ENCODE peak calls at places on chromosomes 4 and X, in seven cellular contexts. X is GM12878, B is HCT116, G is HepG2, Z is H1, M is T47D, D is K562. K is an unnamed sample.

GRCh38 chr4:36348403-36348938 is 67.1 kb downstream of the DTHD1 start:
- DNase-seq in X (peak; percentile 66), B (no peak), G (no peak), Z (no peak), M (no peak), D (no peak), K (no peak)

GRCh38 chr4:163448541-163449203 is 24.9 kb downstream of the TKTL2 start:
- DNase-seq in X (no peak), B (no peak), G (no peak), Z (no peak), M (peak; percentile 62), D (no peak), K (no peak)

GRCh38 chr4:94528792-94529451 is 77.2 kb downstream of the PDLIM5 start:
- DNase-seq in X (no peak), B (no peak), G (no peak), Z (no peak), M (no peak), D (no peak), K (no peak)

GRCh38 chr4:128863314-128864075 is 54.0 kb downstream of the JADE1 start:
- DNase-seq in X (no peak), B (peak; percentile 42), G (peak; percentile 69), Z (peak; percentile 91), M (peak; percentile 75), D (peak; percentile 72), K (peak; percentile 70)

GRCh38 chrX:31331928-31332327 is 260.1 kb upstream of the FTHL17 start:
- DNase-seq in X (no peak), B (no peak), G (no peak), Z (no peak), M (no peak), D (peak; percentile 68), K (peak; percentile 22)

GRCh38 chr4:94479358-94480141 is 27.8 kb downstream of the PDLIM5 start:
- DNase-seq in X (no peak), B (no peak), G (no peak), Z (no peak), M (no peak), D (no peak), K (no peak)

GRCh38 chr4:109077486-109077885 is 225.0 kb downstream of the COL25A1 start:
- DNase-seq in X (no peak), B (no peak), G (no peak), Z (no peak), M (no peak), D (no peak), K (no peak)

GRCh38 chr4:150206981-150207380 is 128.7 kb downstream of the DCLK2 start:
- DNase-seq in X (no peak), B (no peak), G (no peak), Z (no peak), M (no peak), D (no peak), K (peak; percentile 50)

GRCh38 chr4:38654273-38654672 is 9.7 kb upstream of the KLF3 start:
- DNase-seq in X (no peak), B (no peak), G (no peak), Z (no peak), M (no peak), D (no peak), K (no peak)

GRCh38 chr4:7217453-7218310 is 25.3 kb downstream of the SORCS2 start:
- DNase-seq in X (no peak), B (no peak), G (no peak), Z (no peak), M (no peak), D (no peak), K (no peak)

GRCh38 chr4:46931981-46932380 is 22.9 kb upstream of the COX7B2 start:
- DNase-seq in X (peak; percentile 2), B (no peak), G (peak; percentile 3), Z (no peak), M (peak; percentile 6), D (no peak), K (no peak)

GRCh38 chrX:133676344-133677122 is 261.2 kb upstream of the GPC4 start:
- DNase-seq in X (no peak), B (no peak), G (peak; percentile 53), Z (no peak), M (peak; percentile 36), D (no peak), K (no peak)

GRCh38 chr4:82643994-82644730 is 82.4 kb upstream of the TMEM150C start:
- DNase-seq in X (no peak), B (no peak), G (no peak), Z (no peak), M (no peak), D (no peak), K (no peak)

GRCh38 chr4:33407496-33407895 is 2687.3 kb downstream of the PCDH7 start:
- DNase-seq in X (no peak), B (no peak), G (no peak), Z (no peak), M (peak; percentile 31), D (no peak), K (no peak)

GRCh38 chr4:6885953-6886557 is 23.6 kb upstream of the TBC1D14 start:
- DNase-seq in X (peak; percentile 34), B (no peak), G (no peak), Z (no peak), M (peak; percentile 62), D (no peak), K (no peak)

GRCh38 chrX:134423606-134424005 is 36.4 kb upstream of the HPRT1 start:
- DNase-seq in X (no peak), B (no peak), G (peak; percentile 3), Z (no peak), M (peak; percentile 21), D (peak; percentile 22), K (peak; percentile 5)

GRCh38 chr4:151169223-151169622 is 69.8 kb downstream of the RPS3A start:
- DNase-seq in X (no peak), B (no peak), G (no peak), Z (no peak), M (no peak), D (no peak), K (peak; percentile 90)

GRCh38 chr4:151806511-151806927 is 45.7 kb upstream of the GATB start:
- DNase-seq in X (no peak), B (no peak), G (no peak), Z (no peak), M (peak; percentile 37), D (no peak), K (no peak)

GRCh38 chr4:89072921-89073320 is 15.9 kb upstream of the FAM13A start:
- DNase-seq in X (no peak), B (no peak), G (no peak), Z (no peak), M (peak; percentile 30), D (no peak), K (no peak)

GRCh38 chr4:87353592-87353991 is 30.9 kb upstream of the HSD17B13 start:
- DNase-seq in X (peak; percentile 13), B (peak; percentile 7), G (peak; percentile 29), Z (peak; percentile 68), M (peak; percentile 68), D (peak; percentile 16), K (peak; percentile 17)

GRCh38 chrX:23784487-23785301 is 1.7 kb downstream of the SAT1 start:
- DNase-seq in X (no peak), B (no peak), G (no peak), Z (no peak), M (peak; percentile 25), D (peak; percentile 48), K (no peak)
- TF ChIP-seq JUND in X (no peak), B (no peak), G (no peak), Z (no peak), M (no peak), D (peak; percentile 16), K (no peak)

DNA sequence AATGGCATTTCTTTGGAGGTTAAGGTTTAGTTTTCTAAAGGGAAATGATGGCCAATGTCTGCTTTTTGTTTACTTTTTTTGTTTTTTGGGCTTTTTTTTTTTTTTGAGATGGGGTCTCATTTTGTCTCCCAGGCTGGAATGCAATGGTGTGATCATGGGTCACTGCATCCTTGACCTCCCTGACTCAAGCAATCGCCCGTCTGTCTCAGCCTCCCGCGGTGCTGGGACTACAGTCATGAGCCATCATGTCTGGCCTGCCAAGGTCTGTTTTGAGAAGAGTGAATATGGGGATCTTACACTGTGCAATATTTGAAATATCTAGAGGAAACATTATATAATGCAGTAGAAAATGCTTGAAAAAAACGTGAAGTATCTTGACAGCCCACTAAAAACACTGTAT is 162.5 kb downstream of the GASK1B start:
- DNase-seq in X (no peak), B (no peak), G (no peak), Z (no peak), M (no peak), D (no peak), K (no peak)
- TF ChIP-seq JUND in X (no peak), B (no peak), G (no peak), Z (no peak), M (no peak), D (no peak), K (no peak)

GRCh38 chr4:125735107-125735506 is 420.4 kb downstream of the FAT4 start:
- DNase-seq in X (no peak), B (no peak), G (peak; percentile 33), Z (no peak), M (peak; percentile 26), D (no peak), K (peak; percentile 15)
- TF ChIP-seq JUND in X (no peak), B (peak; percentile 30), G (no peak), Z (peak; percentile 60), M (no peak), D (no peak), K (peak; percentile 78)

GRCh38 chr4:74161676-74162450 is 3.9 kb downstream of the MTHFD2L start:
- DNase-seq in X (no peak), B (no peak), G (no peak), Z (no peak), M (no peak), D (no peak), K (no peak)
- TF ChIP-seq JUND in X (no peak), B (no peak), G (no peak), Z (no peak), M (no peak), D (no peak), K (no peak)

GRCh38 chr4:10703146-10703545 is 18.6 kb upstream of the CLNK start:
- DNase-seq in X (no peak), B (no peak), G (no peak), Z (no peak), M (no peak), D (no peak), K (no peak)

GRCh38 chr4:10698172-10698571 is 13.6 kb upstream of the CLNK start:
- DNase-seq in X (no peak), B (no peak), G (no peak), Z (no peak), M (no peak), D (no peak), K (no peak)

GRCh38 chr4:10706236-10706635 is 21.7 kb upstream of the CLNK start:
- DNase-seq in X (no peak), B (no peak), G (no peak), Z (no peak), M (no peak), D (no peak), K (no peak)

GRCh38 chr4:10704050-10704810 is 19.7 kb upstream of the CLNK start:
- DNase-seq in X (no peak), B (no peak), G (no peak), Z (no peak), M (no peak), D (no peak), K (no peak)

GRCh38 chr4:10701702-10702460 is 17.3 kb upstream of the CLNK start:
- DNase-seq in X (no peak), B (no peak), G (no peak), Z (no peak), M (no peak), D (no peak), K (no peak)
- TF ChIP-seq JUND in X (no peak), B (no peak), G (no peak), Z (no peak), M (no peak), D (no peak), K (no peak)

K was measured in SK-N-SH.